ENCODE peak calls at places on chromosome 11, in four cellular contexts. U, M, G and H are unnamed samples.

GRCh38 chr11:98137437-98137836 is 883.3 kb upstream of the CNTN5 start:
- DNase-seq in M (no peak), U (no peak), G (no peak), H (no peak)

GRCh38 chr11:45859661-45860140 is 12.4 kb downstream of the CRY2 start:
- DNase-seq in M (no peak), G (no peak), U (no peak), H (no peak)

GRCh38 chr11:75582461-75582934 is 20.4 kb downstream of the SERPINH1 start:
- DNase-seq in U (no peak), G (no peak), M (no peak), H (no peak)

GRCh38 chr11:21656065-21656464 is 536.8 kb upstream of the ANO5 start:
- DNase-seq in G (no peak), M (peak; percentile 18), U (no peak), H (no peak)

GRCh38 chr11:41848349-41848748 is 388.9 kb upstream of the LRRC4C start:
- DNase-seq in G (no peak), M (no peak), U (no peak), H (no peak)

GRCh38 chr11:16097543-16097942 is 258.8 kb downstream of the SOX6 start:
- DNase-seq in U (no peak), M (no peak), G (no peak), H (no peak)

GRCh38 chr11:120124355-120124754 is 13.6 kb downstream of the TRIM29 start:
- DNase-seq in U (no peak), M (no peak), G (no peak), H (no peak)

GRCh38 chr11:280762-281485 is 2.7 kb downstream of the NLRP6 start:
- DNase-seq in U (no peak), G (no peak), M (peak; percentile 37), H (no peak)

GRCh38 chr11:72781063-72781312 is 12.9 kb downstream of the STARD10 start:
- DNase-seq in U (no peak), M (no peak), G (no peak), H (no peak)

GRCh38 chr11:69813839-69814238 is 5.4 kb downstream of the FGF3 start:
- DNase-seq in U (no peak), M (no peak), G (no peak), H (no peak)

GRCh38 chr11:12868315-12869073 is 140.6 kb upstream of the RASSF10 start:
- DNase-seq in G (no peak), M (no peak), U (no peak), H (no peak)

GRCh38 chr11:46577058-46577457 is 16.8 kb downstream of the AMBRA1 start:
- DNase-seq in U (no peak), G (no peak), M (no peak), H (no peak)

GRCh38 chr11:61149624-61150615 is 11.3 kb downstream of the VPS37C start:
- DNase-seq in M (no peak), G (no peak), U (no peak), H (no peak)

GRCh38 chr11:7278314-7278917 is 26.7 kb downstream of the SYT9 start:
- DNase-seq in U (no peak), G (no peak), M (peak; percentile 42), H (no peak)

GRCh38 chr11:129643031-129643721 is 172.5 kb upstream of the TMEM45B start:
- DNase-seq in U (no peak), G (no peak), M (peak; percentile 78), H (no peak)

GRCh38 chr11:59754494-59754858 is 700 bp upstream of the STX3 start:
- DNase-seq in U (peak; percentile 18), M (peak; percentile 28), G (no peak), H (no peak)

GRCh38 chr11:119720311-119720710 is 8.7 kb downstream of the NECTIN1 start:
- DNase-seq in M (no peak), G (no peak), U (no peak), H (no peak)

GRCh38 chr11:13663631-13664071 is 4.8 kb upstream of the FAR1 start:
- DNase-seq in U (no peak), M (no peak), G (no peak), H (no peak)

GRCh38 chr11:124740277-124740882 is 638 bp downstream of the NRGN start:
- DNase-seq in U (peak; percentile 41), M (peak; percentile 23), G (peak; percentile 37), H (no peak)